ENCODE peak calls at places on chromosomes 6 and 20, in eight cellular contexts. Y, D, B, U, Q, F, C and T are unnamed samples. For H3K9me3, the result is how much of the 10 kb centered on the place peaks cover.

GRCh38 chr6:96520851-96521115 is 823 bp upstream of the UFL1 start:
- DNase-seq in Q (no peak), D (no peak), Y (no peak), C (peak), F (no peak), B (no peak), U (no peak), T (no peak)

GRCh38 chr6:146896062-146896813 is 297.5 kb downstream of the ADGB start:
- DNase-seq in B (no peak), D (no peak), C (no peak), Y (no peak), F (no peak), U (no peak), Q (no peak), T (no peak)

GRCh38 chr6:32439708-32440214 is at the start of gene HLA-DRA:
- DNase-seq in Y (no peak), Q (no peak), U (no peak), D (peak), C (peak), F (no peak), B (peak), T (peak)

GRCh38 chr6:139133272-139133671 is 1.6 kb upstream of the HECA start:
- DNase-seq in C (no peak), B (no peak), F (no peak), D (no peak), Q (no peak), U (no peak), Y (peak), T (no peak)

GRCh38 chr6:148192310-148192709 is 150.3 kb upstream of the SASH1 start:
- DNase-seq in F (no peak), Y (no peak), Q (no peak), D (no peak), B (peak), C (no peak), U (no peak), T (no peak)

GRCh38 chr6:128209771-128210170 is 308.9 kb upstream of the THEMIS start:
- DNase-seq in B (no peak), U (no peak), D (no peak), F (no peak), Y (no peak), Q (no peak), C (no peak), T (no peak)

GRCh38 chr6:70668499-70668812 is 773 bp downstream of the SMAP1 start:
- DNase-seq in F (no peak), Q (no peak), Y (no peak), C (no peak), D (no peak), B (no peak), U (no peak), T (no peak)

GRCh38 chr6:163999475-164000125 is 585.1 kb downstream of the QKI start:
- DNase-seq in D (no peak), Q (no peak), F (no peak), Y (no peak), B (no peak), C (no peak), U (no peak), T (no peak)

GRCh38 chr20:4519530-4519929 is 202.2 kb upstream of the PRND start:
- DNase-seq in D (peak), Q (no peak), B (no peak), Y (no peak), C (no peak), F (no peak), U (peak), T (no peak)

GRCh38 chr6:150673720-150674361 is 74.2 kb downstream of the PLEKHG1 start:
- DNase-seq in D (no peak), U (no peak), Q (no peak), B (no peak), Y (peak), F (no peak), C (no peak), T (no peak)

GRCh38 chr6:132446136-132446535 is 44.9 kb upstream of the MOXD1 start:
- DNase-seq in Y (no peak), B (no peak), C (no peak), D (no peak), U (no peak), F (no peak), Q (no peak), T (no peak)

GRCh38 chr20:17872434-17872833 is 96.2 kb downstream of the SNX5 start:
- DNase-seq in Y (no peak), B (no peak), F (no peak), U (no peak), C (no peak), Q (no peak), D (no peak), T (no peak)

GRCh38 chr6:53294611-53295010 is 54.1 kb downstream of the ELOVL5 start:
- DNase-seq in Y (no peak), F (no peak), C (no peak), D (no peak), Q (no peak), B (no peak), U (no peak), T (no peak)

GRCh38 chr6:103183831-103184411 is 1675.8 kb downstream of the HACE1 start:
- DNase-seq in C (no peak), B (no peak), U (no peak), Q (no peak), D (peak), Y (no peak), F (no peak), T (no peak)

GRCh38 chr6:122871079-122871478 is 82.0 kb downstream of the SMPDL3A start:
- DNase-seq in Y (no peak), Q (no peak), C (no peak), U (no peak), B (no peak), D (no peak), F (no peak), T (no peak)

GRCh38 chr6:45115696-45116095 is 212.4 kb upstream of the RUNX2 start:
- DNase-seq in Y (no peak), C (no peak), D (no peak), U (no peak), Q (no peak), F (no peak), B (no peak), T (no peak)

GRCh38 chr20:37386505-37387201 is 40.7 kb downstream of the SRC start:
- DNase-seq in C (no peak), U (no peak), D (no peak), F (no peak), B (no peak), Q (no peak), Y (no peak), T (no peak)

GRCh38 chr6:115221185-115221584 is 839.5 kb downstream of the FRK start:
- DNase-seq in C (no peak), Q (no peak), Y (no peak), U (no peak), B (no peak), F (no peak), D (no peak), T (no peak)
- H3K9me3 ChIP-seq in C (under half), Q (under half), Y (under half), U (under half), B (under half), F (under half), D (under half), T (under half)

GRCh38 chr6:113930183-113930582 is 40.8 kb downstream of the HDAC2 start:
- DNase-seq in U (no peak), F (no peak), Q (no peak), D (no peak), C (no peak), B (no peak), Y (no peak), T (no peak)
- H3K27ac ChIP-seq in U (no peak), F (no peak), Q (no peak), D (no peak), C (no peak), B (no peak), Y (no peak), T (no peak)

DNA sequence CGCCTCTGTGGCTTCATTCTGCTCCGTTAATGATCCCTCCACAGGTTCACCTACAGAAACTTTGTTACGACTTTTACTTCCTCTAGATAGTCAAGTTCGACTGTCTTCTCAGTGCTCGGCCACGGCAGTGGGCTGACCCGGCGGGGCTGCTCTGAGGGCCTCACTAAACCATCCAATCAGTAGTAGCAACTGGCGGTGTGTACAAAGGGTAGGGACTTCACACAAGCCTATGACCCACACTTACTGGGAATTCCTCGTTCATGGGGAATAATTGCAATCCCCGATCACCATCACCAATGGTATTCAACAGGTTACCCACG is 1959.2 kb upstream of the DEFB115 start:
- DNase-seq in B (no peak), F (no peak), D (no peak), Q (no peak), Y (no peak), C (no peak), U (no peak), T (no peak)
- H3K9me3 ChIP-seq in B (half or more), F (under half), D (under half), Q (under half), Y (under half), C (under half), U (under half), T (under half)

GRCh38 chr20:21214431-21214830 is 88.5 kb downstream of the KIZ start:
- DNase-seq in Q (no peak), D (no peak), C (no peak), Y (no peak), U (no peak), B (no peak), F (no peak), T (no peak)
- H3K27ac ChIP-seq in Q (no peak), D (no peak), C (no peak), Y (no peak), U (no peak), B (no peak), F (no peak), T (no peak)

GRCh38 chr20:40983898-40984297 is 44.7 kb upstream of the TOP1 start:
- DNase-seq in D (no peak), Y (no peak), U (no peak), Q (no peak), C (no peak), B (no peak), F (no peak), T (no peak)

GRCh38 chr20:40986774-40987173 is 41.8 kb upstream of the TOP1 start:
- DNase-seq in Y (no peak), C (peak), D (no peak), B (no peak), F (no peak), U (no peak), Q (no peak), T (no peak)

GRCh38 chr20:40982415-40983145 is 46.0 kb upstream of the TOP1 start:
- DNase-seq in B (no peak), Y (no peak), U (no peak), D (no peak), C (peak), Q (no peak), F (no peak), T (no peak)

GRCh38 chr20:40980828-40981310 is 47.8 kb upstream of the TOP1 start:
- DNase-seq in B (no peak), F (no peak), Q (no peak), D (no peak), U (no peak), Y (no peak), C (no peak), T (no peak)

GRCh38 chr20:40984496-40984895 is 44.1 kb upstream of the TOP1 start:
- DNase-seq in F (no peak), C (no peak), U (no peak), Q (no peak), D (no peak), B (no peak), Y (no peak), T (no peak)
- H3K9me3 ChIP-seq in F (under half), C (under half), U (under half), Q (under half), D (under half), B (under half), Y (under half), T (under half)

GRCh38 chr6:39218868-39219567 is 10.3 kb downstream of the KCNK5 start:
- DNase-seq in B (no peak), F (no peak), Y (no peak), Q (no peak), D (no peak), C (peak), U (no peak), T (no peak)
- H3K27ac ChIP-seq in B (no peak), F (peak), Y (peak), Q (no peak), D (no peak), C (no peak), U (no peak), T (no peak)

DNA sequence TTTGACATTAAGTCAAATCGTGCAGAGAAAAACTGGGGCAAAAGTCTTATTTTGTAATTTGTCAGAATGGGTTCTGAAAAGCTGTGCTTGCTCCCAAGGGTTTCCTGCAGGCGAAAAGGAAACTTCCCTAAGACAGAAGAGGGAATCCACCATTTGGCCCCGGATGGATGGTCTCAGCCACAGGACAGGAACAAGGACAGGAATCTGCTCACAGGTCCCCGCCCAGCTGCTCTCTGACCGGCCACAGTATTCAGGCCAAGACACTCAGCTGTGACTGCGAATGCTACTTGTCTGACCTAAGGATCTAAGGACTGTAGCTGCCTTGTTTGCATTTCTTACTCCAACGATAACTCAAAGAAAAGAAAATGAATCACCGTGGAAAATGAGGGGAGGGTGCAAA is 197.0 kb downstream of the BMP7 start:
- DNase-seq in D (no peak), C (no peak), Y (no peak), U (no peak), B (no peak), Q (no peak), F (no peak), T (no peak)
- H3K9me3 ChIP-seq in D (under half), C (under half), Y (under half), U (under half), B (under half), Q (under half), F (under half), T (under half)

DNA sequence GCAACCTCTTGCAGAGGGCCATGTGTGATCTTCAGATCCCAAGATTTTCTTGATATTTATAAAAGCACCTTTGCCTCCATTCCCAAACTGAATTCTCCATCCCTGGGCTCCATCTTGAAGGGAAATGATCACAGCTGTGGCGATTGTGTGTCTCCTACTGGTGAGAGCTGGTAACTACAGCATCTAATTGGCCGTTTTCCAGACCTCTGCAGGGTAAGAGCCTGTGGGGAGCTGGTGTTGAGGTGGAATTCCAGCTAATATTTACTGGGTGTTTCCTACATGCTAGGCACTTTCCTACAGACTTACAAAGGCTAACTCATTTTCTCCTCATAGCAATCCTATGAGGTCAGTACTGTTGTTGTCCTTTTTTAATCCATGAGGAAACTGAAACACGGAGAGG is 59.2 kb upstream of the FNDC1 start:
- DNase-seq in Y (no peak), F (no peak), B (no peak), C (peak), D (peak), U (peak), Q (no peak), T (peak)
- H3K27ac ChIP-seq in Y (no peak), F (no peak), B (no peak), C (peak), D (no peak), U (no peak), Q (no peak), T (no peak)

DNA sequence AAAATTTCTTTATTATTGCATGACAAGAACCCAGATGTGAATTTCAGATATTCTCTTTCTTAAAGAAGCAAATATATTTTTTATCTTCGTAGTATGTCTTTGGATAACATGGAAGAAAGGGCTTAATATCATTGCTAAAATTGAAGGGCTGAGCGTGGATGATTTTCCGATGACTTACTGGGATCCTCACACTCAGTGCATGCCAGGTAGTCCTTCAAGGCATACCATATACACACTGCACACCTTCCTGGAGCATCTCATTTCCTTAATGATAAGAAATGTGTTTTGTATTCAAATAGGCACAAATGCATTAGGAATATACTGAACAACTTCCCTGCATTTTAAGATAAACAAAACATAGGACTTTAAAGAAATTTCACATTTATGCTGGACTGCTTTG is 193.9 kb upstream of the MAP3K7 start:
- DNase-seq in Q (no peak), Y (no peak), F (no peak), B (no peak), C (no peak), U (no peak), D (no peak), T (no peak)
- H3K9me3 ChIP-seq in Q (under half), Y (under half), F (under half), B (under half), C (under half), U (under half), D (under half), T (under half)

GRCh38 chr6:16705403-16705993 is 55.8 kb downstream of the ATXN1 start:
- DNase-seq in U (no peak), Y (no peak), Q (no peak), C (no peak), B (no peak), F (no peak), D (no peak), T (no peak)

GRCh38 chr6:16704706-16705402 is 56.4 kb downstream of the ATXN1 start:
- DNase-seq in D (no peak), F (no peak), Y (no peak), U (no peak), B (no peak), C (no peak), Q (no peak), T (no peak)

GRCh38 chr6:16707101-16707783 is 54.0 kb downstream of the ATXN1 start:
- DNase-seq in D (no peak), B (no peak), Y (no peak), F (no peak), C (no peak), Q (no peak), U (no peak), T (no peak)

GRCh38 chr6:16700202-16700997 is 60.9 kb downstream of the ATXN1 start:
- DNase-seq in D (no peak), Y (peak), B (no peak), F (no peak), Q (no peak), C (no peak), U (no peak), T (peak)

DNA sequence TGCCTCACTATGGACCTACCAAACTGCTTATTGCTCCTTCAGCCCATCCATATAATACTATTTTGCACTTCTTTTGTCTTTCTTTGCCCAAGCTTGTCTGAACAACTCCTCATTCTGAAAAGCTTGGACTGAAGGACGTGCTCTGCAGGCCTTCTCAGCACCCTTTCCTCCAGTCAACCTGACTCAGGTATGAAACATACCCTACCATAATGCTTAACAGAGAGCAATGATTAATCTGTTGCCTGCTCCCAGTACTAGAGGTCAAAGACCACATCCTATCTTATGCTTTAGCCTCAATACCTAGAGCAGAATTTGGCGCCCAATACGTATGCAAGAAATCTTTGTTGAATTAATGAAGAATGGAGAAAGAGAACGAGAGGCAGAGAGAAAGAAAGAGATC is 55.2 kb downstream of the ATXN1 start:
- DNase-seq in C (no peak), D (no peak), Q (no peak), Y (no peak), B (no peak), U (no peak), F (no peak), T (no peak)
- H3K27ac ChIP-seq in C (no peak), D (no peak), Q (no peak), Y (no peak), B (no peak), U (no peak), F (no peak), T (no peak)